ENCODE peak calls at places on chromosomes 3 and 15, in five cellular contexts. U is HepG2, F is NT2/D1, P is GM12878, N is H1. Q is an unnamed sample.

GRCh38 chr3:101685050-101685400 is 1.5 kb downstream of the RPL24 start:
- DNase-seq in N (no peak), U (no peak), P (no peak), F (no peak), Q (no peak)

GRCh38 chr3:126112531-126113237 is 28.8 kb upstream of the SLC41A3 start:
- DNase-seq in P (no peak), U (no peak), N (no peak), F (no peak), Q (no peak)

GRCh38 chr15:67570875-67571642 is 28.6 kb downstream of the MAP2K5 start:
- DNase-seq in F (no peak), N (no peak), U (no peak), P (no peak), Q (no peak)

GRCh38 chr3:122063908-122064307 is 8.7 kb downstream of the CD86 start:
- DNase-seq in U (no peak), F (no peak), N (no peak), P (no peak), Q (no peak)

GRCh38 chr3:25855281-25855680 is 65.4 kb downstream of the OXSM start:
- DNase-seq in U (no peak), P (no peak), N (no peak), F (no peak), Q (no peak)

GRCh38 chr15:64305261-64305660 is 50.7 kb downstream of the CSNK1G1 start:
- DNase-seq in F (peak; percentile 22), U (no peak), P (no peak), N (no peak), Q (no peak)

GRCh38 chr3:107438671-107439070 is 61.4 kb downstream of the CCDC54 start:
- DNase-seq in N (no peak), F (no peak), P (no peak), U (no peak), Q (no peak)

GRCh38 chr3:15284121-15284889 is 48.1 kb downstream of the SH3BP5 start:
- DNase-seq in N (no peak), P (no peak), F (no peak), U (no peak), Q (no peak)

GRCh38 chr3:32593903-32594525 is 23.4 kb upstream of the DYNC1LI1 start:
- DNase-seq in U (no peak), N (no peak), P (no peak), F (no peak), Q (no peak)

GRCh38 chr3:143716731-143717130 is 131.5 kb downstream of the SLC9A9 start:
- DNase-seq in U (no peak), P (no peak), F (no peak), N (no peak), Q (no peak)

GRCh38 chr3:56825579-56826438 is 24.1 kb upstream of the ARHGEF3 start:
- DNase-seq in P (no peak), N (no peak), F (no peak), U (no peak), Q (no peak)

GRCh38 chr3:193938613-193939012 is 197.3 kb upstream of the HES1 start:
- DNase-seq in N (no peak), U (no peak), P (no peak), F (no peak), Q (no peak)

GRCh38 chr3:190696777-190697501 is 165.6 kb downstream of the GMNC start:
- DNase-seq in P (no peak), F (peak; percentile 9), N (no peak), U (peak; percentile 24), Q (no peak)

GRCh38 chr3:121482651-121483050 is 63.1 kb downstream of the POLQ start:
- DNase-seq in N (no peak), U (no peak), F (no peak), P (no peak), Q (no peak)

GRCh38 chr3:150371741-150372254 is 36.3 kb upstream of the TSC22D2 start:
- DNase-seq in F (no peak), P (no peak), N (no peak), U (peak; percentile 85), Q (peak; percentile 59)

GRCh38 chr3:16885588-16885903 is 791 bp downstream of the PLCL2 start:
- DNase-seq in N (no peak), U (no peak), P (no peak), F (no peak), Q (no peak)

GRCh38 chr15:90364251-90364650 is 12.2 kb downstream of the ZNF774 start:
- DNase-seq in F (no peak), N (no peak), U (no peak), P (no peak), Q (no peak)

GRCh38 chr15:62301993-62302665 is 137.0 kb upstream of the C2CD4B start:
- DNase-seq in P (no peak), N (no peak), F (no peak), U (no peak), Q (no peak)

GRCh38 chr3:11244131-11244677 is 28.0 kb upstream of the ATG7 start:
- DNase-seq in P (no peak), F (no peak), N (no peak), U (no peak), Q (no peak)

GRCh38 chr15:93317772-93318171 is 228.8 kb upstream of the RGMA start:
- DNase-seq in F (no peak), U (no peak), N (no peak), P (no peak), Q (no peak)

GRCh38 chr15:86059851-86060250 is 19.8 kb upstream of the AGBL1 start:
- DNase-seq in U (no peak), N (no peak), F (no peak), P (no peak), Q (no peak)

GRCh38 chr3:162096874-162097273 is 600.3 kb downstream of the OTOL1 start:
- DNase-seq in U (no peak), F (no peak), N (no peak), P (no peak), Q (no peak)

GRCh38 chr15:42133892-42134502 is 22.4 kb downstream of the PLA2G4F start:
- DNase-seq in F (peak; percentile 48), N (peak; percentile 56), P (no peak), U (peak; percentile 52), Q (peak; percentile 68)

GRCh38 chr15:29130461-29130860 is 139.2 kb downstream of the NSMCE3 start:
- DNase-seq in U (no peak), F (no peak), N (no peak), P (no peak), Q (no peak)
- TF ChIP-seq SUZ12 in U (no peak), F (no peak), N (no peak), P (no peak), Q (no peak)

DNA sequence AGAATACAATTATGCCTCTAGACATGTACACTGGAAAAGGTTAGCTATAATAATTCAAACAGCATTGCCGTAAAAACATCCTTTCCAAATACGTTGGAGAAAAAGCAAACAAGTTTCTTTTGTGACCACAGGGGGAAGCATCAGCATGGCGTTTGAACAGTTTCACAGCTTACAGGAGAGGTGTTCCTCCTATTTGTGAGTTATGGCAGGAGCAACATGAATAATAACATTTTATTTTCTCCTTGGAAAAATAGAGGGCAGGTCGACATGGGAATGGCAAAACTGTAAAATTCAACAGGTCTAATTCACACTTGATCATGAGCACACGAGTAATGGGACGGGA is 39.7 kb upstream of the GADL1 start:
- DNase-seq in N (peak; percentile 5), U (peak; percentile 16), F (peak; percentile 46), P (no peak), Q (peak; percentile 31)
- TF ChIP-seq SUZ12 in N (no peak), U (no peak), F (no peak), P (no peak), Q (no peak)

GRCh38 chr3:153927107-153927506 is 194.1 kb upstream of the ARHGEF26 start:
- DNase-seq in P (peak; percentile 2), N (no peak), U (no peak), F (no peak), Q (peak; percentile 16)

GRCh38 chr3:153925826-153926514 is 195.2 kb upstream of the ARHGEF26 start:
- DNase-seq in N (no peak), P (no peak), F (no peak), U (no peak), Q (no peak)
- TF ChIP-seq SUZ12 in N (no peak), P (no peak), F (no peak), U (no peak), Q (no peak)

GRCh38 chr3:139797724-139798343 is 120.1 kb upstream of the NMNAT3 start:
- DNase-seq in U (no peak), N (no peak), F (peak; percentile 50), P (no peak), Q (peak; percentile 42)
- TF ChIP-seq SUZ12 in U (no peak), N (no peak), F (no peak), P (no peak), Q (no peak)

DNA sequence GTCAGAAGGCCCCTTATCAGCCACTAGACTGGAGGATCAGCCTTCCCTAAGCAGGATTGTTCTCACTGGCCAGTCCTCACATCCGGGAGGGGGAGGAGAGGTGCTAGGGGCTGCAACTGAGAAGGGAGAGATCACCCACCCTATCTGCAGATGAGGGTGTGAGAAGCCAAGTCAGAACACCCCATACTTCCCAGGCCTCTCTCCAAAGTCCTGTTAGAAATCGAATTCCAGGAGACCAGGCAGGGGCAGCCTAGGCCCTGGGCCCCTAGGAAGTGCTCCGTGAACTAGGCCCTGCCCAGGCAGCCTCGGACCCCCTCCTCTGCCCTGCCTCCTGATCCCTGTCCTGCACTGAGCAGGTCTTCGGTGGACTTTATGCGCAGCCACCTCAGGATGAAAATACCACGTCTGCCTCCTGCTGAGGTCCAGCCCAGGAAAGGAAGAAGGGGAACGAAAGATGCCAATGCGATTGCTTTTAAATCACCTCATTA is 933 bp downstream of the DZIP1L start:
- DNase-seq in N (no peak), F (no peak), P (no peak), U (peak; percentile 9), Q (peak; percentile 35)
- TF ChIP-seq SUZ12 in N (no peak), F (no peak), P (no peak), U (no peak), Q (no peak)

DNA sequence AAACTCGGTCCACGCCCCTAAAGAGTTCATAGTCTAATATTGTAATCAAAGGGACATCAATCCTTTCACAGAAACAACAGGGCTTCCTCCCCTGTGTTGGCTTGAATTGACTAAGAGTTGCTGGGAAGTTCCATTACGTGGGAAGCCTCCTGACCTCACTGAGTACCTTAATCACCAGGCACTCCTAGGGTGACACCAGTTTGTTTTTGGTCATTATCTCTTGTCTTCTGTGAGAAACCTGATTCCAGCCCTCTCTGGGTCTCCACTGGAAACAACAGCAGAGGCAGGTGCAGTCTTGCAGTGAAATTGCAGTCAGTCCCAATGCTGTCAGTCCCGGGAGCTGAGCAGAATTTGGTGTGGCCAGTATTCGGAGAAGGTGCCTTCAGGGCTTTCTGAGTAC is 55.4 kb downstream of the BOC start:
- DNase-seq in P (no peak), F (no peak), U (no peak), N (no peak), Q (no peak)
- TF ChIP-seq SUZ12 in P (no peak), F (no peak), U (no peak), N (no peak), Q (no peak)

DNA sequence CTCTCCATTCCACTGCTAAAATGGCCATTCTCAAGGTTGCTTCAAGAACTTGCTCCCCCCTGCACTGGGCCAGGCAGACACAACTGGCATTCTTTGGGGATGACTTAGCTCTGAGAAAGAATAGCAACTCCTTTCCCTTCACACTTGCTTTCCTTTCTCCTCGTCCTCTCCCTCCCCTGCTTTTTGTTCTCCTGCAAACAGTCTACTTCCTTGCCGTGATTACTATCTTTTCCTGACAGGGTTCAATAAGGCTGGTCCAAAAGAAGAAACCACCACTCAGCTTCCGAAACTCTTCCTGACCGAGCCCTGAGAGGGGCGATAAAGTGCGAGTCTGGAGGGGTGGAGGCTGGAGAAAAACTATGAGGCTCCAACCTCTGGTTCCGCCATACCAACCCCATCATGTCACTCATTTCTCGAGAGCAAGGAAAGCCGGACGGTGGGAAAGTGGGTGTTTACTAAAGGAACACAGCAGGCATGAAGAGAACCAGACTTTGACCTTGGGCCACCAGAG is 5.0 kb downstream of the AMOTL2 start:
- DNase-seq in P (no peak), F (no peak), U (no peak), N (no peak), Q (no peak)
- TF ChIP-seq SUZ12 in P (no peak), F (no peak), U (no peak), N (no peak), Q (no peak)

Q was measured in HEK293T.